ENCODE peak calls at places on chromosomes 13 and 19, in four cellular contexts. Z is dorsolateral prefrontal cortex, W is GM04503, E is ovary. J is an unnamed sample.

GRCh38 chr13:20305587-20305986 is 73.5 kb upstream of the GJB6 start:
- DNase-seq in W (no peak), E (no peak), Z (no peak), J (no peak)

GRCh38 chr13:48631441-48631840 is 22.3 kb upstream of the CYSLTR2 start:
- DNase-seq in W (no peak), Z (no peak), E (no peak), J (no peak)

GRCh38 chr13:25920277-25920676 is 131.5 kb downstream of the SHISA2 start:
- DNase-seq in E (no peak), Z (no peak), W (no peak), J (no peak)

GRCh38 chr13:42484396-42484795 is 89.6 kb upstream of the TNFSF11 start:
- DNase-seq in Z (no peak), E (no peak), W (no peak), J (no peak)

GRCh38 chr13:85528578-85529215 is 270.5 kb downstream of the SLITRK6 start:
- DNase-seq in E (no peak), W (peak), Z (no peak), J (no peak)

GRCh38 chr13:39253774-39254173 is 215.5 kb downstream of the NHLRC3 start:
- DNase-seq in Z (no peak), E (no peak), W (no peak), J (no peak)

GRCh38 chr19:7266832-7267231 is 27.4 kb downstream of the INSR start:
- DNase-seq in E (no peak), Z (no peak), W (no peak), J (no peak)

GRCh38 chr13:64428196-64428595 is 2801.9 kb downstream of the PCDH9 start:
- DNase-seq in E (no peak), W (peak), Z (no peak), J (peak)

GRCh38 chr13:46622918-46623256 is 69.9 kb downstream of the LRCH1 start:
- DNase-seq in Z (peak), W (peak), E (peak), J (no peak)